ENCODE peak calls at places on chromosome 12, in five cellular contexts. N is H9, A is neural crest cell, D is lower lobe of right lung, B is NB4. Y is an unnamed sample.

GRCh38 chr12:124737040-124737419 is 126.6 kb downstream of the SCARB1 start:
- DNase-seq in N (no peak), A (no peak), B (no peak), D (no peak), Y (no peak)

GRCh38 chr12:93133361-93133760 is 204.3 kb upstream of the EEA1 start:
- DNase-seq in N (no peak), B (no peak), A (no peak), D (no peak), Y (no peak)

GRCh38 chr12:103930787-103931536 is 752 bp downstream of the HSP90B1 start:
- DNase-seq in N (peak; percentile 32), B (peak; percentile 67), D (peak; percentile 52), A (peak; percentile 6), Y (peak; percentile 49)

GRCh38 chr12:131441638-131442336 is 269.1 kb upstream of the SFSWAP start:
- DNase-seq in A (no peak), N (no peak), B (no peak), D (no peak), Y (no peak)

GRCh38 chr12:467591-467990 is 7.9 kb downstream of the B4GALNT3 start:
- DNase-seq in D (no peak), A (no peak), N (no peak), B (no peak), Y (no peak)

GRCh38 chr12:123931686-123932321 is 40.8 kb downstream of the CCDC92 start:
- DNase-seq in N (no peak), D (no peak), B (no peak), A (no peak), Y (no peak)

GRCh38 chr12:64110864-64111263 is 111.2 kb downstream of the KICS2 start:
- DNase-seq in D (no peak), A (no peak), N (no peak), B (no peak), Y (no peak)

GRCh38 chr12:82398883-82399282 is 40.6 kb downstream of the METTL25 start:
- DNase-seq in B (no peak), N (no peak), D (no peak), A (no peak), Y (no peak)

GRCh38 chr12:66182956-66183355 is 6.1 kb upstream of the IRAK3 start:
- DNase-seq in N (no peak), B (no peak), A (no peak), D (no peak), Y (no peak)

GRCh38 chr12:46811185-46811584 is 14.6 kb downstream of the SLC38A4 start:
- DNase-seq in D (no peak), N (no peak), B (no peak), A (no peak), Y (no peak)

GRCh38 chr12:44000309-44000952 is 164.6 kb downstream of the TMEM117 start:
- DNase-seq in A (peak; percentile 7), D (no peak), N (peak; percentile 86), B (peak; percentile 64), Y (no peak)

GRCh38 chr12:79997115-79997805 is 62.4 kb upstream of the PPP1R12A start:
- DNase-seq in D (no peak), A (no peak), N (no peak), B (peak; percentile 80), Y (no peak)

GRCh38 chr12:93128332-93128707 is 199.2 kb upstream of the EEA1 start:
- DNase-seq in A (no peak), B (no peak), D (peak; percentile 63), N (no peak), Y (no peak)

GRCh38 chr12:97275261-97276197 is 187.1 kb upstream of the RMST start:
- DNase-seq in A (peak; percentile 72), B (no peak), D (no peak), N (peak; percentile 39), Y (no peak)

GRCh38 chr12:55057466-55057865 is 37.7 kb downstream of the NEUROD4 start:
- DNase-seq in D (no peak), B (no peak), A (no peak), N (no peak), Y (no peak)

GRCh38 chr12:82574191-82574590 is 112.5 kb upstream of the TMTC2 start:
- DNase-seq in N (no peak), D (no peak), B (no peak), A (no peak), Y (no peak)

GRCh38 chr12:107451246-107451645 is 234.4 kb upstream of the PWP1 start:
- DNase-seq in B (no peak), N (no peak), A (no peak), D (no peak), Y (no peak)

GRCh38 chr12:80352476-80352875 is 91.6 kb upstream of the PTPRQ start:
- DNase-seq in N (no peak), B (no peak), D (no peak), A (no peak), Y (no peak)

GRCh38 chr12:77816196-77816595 is 14.5 kb upstream of the NAV3 start:
- DNase-seq in N (no peak), A (no peak), D (no peak), B (no peak), Y (no peak)

GRCh38 chr12:80412343-80412953 is 31.6 kb upstream of the PTPRQ start:
- DNase-seq in N (no peak), A (no peak), B (peak; percentile 63), D (no peak), Y (no peak)

GRCh38 chr12:117685115-117685926 is 283.5 kb downstream of the KSR2 start:
- DNase-seq in A (no peak), B (peak; percentile 36), N (peak; percentile 97), D (no peak), Y (no peak)
- TF ChIP-seq CTCF in A (peak; percentile 36), B (no peak), N (peak; percentile 37), D (no peak), Y (no peak)

DNA sequence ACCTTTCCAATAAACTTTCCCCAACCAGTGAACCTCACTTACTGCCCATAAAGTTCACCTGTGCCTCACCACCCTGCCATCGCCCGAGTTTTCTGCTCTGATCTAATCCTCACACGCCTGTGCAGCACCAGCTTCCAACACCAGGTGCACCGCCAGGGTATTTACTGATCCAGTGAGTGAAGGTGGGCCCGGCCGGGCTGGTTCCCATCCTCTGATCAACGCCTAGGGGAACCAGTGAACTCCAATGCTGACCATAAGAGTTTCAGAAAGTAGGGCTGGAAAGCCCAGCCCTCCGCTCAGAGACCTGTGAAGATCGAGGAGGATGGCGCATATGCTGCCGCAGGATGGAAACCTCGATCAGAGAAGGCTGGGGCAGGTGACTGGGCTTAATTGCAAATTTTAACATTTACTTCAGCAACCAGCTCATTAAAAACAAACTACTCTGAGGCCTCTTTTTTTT is 685 bp upstream of the MYL6B start:
- DNase-seq in B (no peak), A (no peak), D (peak; percentile 77), N (peak; percentile 83), Y (no peak)
- TF ChIP-seq CTCF in B (peak; percentile 6), A (peak; percentile 65), D (peak; percentile 45), N (peak; percentile 66), Y (peak; percentile 77)

GRCh38 chr12:102369876-102370275 is 110.5 kb downstream of the IGF1 start:
- DNase-seq in D (no peak), B (no peak), A (no peak), N (no peak), Y (no peak)
- TF ChIP-seq CTCF in D (no peak), B (no peak), A (no peak), N (no peak), Y (no peak)

DNA sequence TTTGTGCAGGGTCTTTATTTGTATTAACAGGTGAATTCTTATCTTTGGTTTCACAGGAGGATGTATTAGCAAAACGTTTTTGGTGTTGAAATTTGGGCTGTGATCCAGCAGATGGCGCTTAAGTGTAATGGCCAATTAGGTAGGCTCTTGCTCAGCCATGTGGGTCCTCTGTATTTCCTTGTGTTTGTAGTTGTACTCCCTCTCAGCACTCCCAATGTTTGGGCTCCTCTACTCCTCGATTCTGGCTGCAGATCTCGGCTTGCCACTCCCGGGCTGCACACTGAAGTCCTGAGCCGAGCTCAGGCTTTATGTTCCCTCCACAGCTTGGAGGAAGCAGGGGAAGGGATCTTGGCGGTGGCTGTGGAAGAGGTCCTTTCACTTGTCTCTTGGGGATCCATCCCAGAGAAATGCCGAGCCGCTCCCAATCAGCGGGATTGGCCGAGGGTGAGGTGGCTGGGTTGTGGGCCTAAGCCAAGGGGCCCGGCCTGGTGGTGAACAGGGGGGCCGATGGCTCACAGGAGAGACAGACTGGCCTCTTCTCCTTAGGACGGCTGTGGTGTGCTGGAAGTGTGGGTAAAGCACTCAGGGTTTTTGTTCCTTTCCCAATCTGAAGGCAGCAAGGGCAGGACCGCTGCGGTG is 133.7 kb downstream of the AEBP2 start:
- DNase-seq in A (peak; percentile 9), D (no peak), N (peak; percentile 86), B (peak; percentile 87), Y (no peak)
- TF ChIP-seq CTCF in A (peak; percentile 77), D (peak; percentile 35), N (peak; percentile 90), B (peak; percentile 97), Y (peak; percentile 21)

GRCh38 chr12:115710104-115710564 is 567.4 kb downstream of the MED13L start:
- DNase-seq in A (no peak), N (no peak), B (no peak), D (no peak), Y (no peak)
- TF ChIP-seq CTCF in A (no peak), N (no peak), B (no peak), D (no peak), Y (no peak)

GRCh38 chr12:113649256-113649830 is 177.7 kb upstream of the LHX5 start:
- DNase-seq in A (no peak), B (no peak), N (no peak), D (no peak), Y (no peak)

GRCh38 chr12:113650476-113650875 is 178.8 kb upstream of the LHX5 start:
- DNase-seq in A (no peak), B (no peak), D (no peak), N (no peak), Y (no peak)

GRCh38 chr12:113645183-113645582 is 173.5 kb upstream of the LHX5 start:
- DNase-seq in D (no peak), B (no peak), A (no peak), N (no peak), Y (no peak)

GRCh38 chr12:113643575-113643974 is 171.9 kb upstream of the LHX5 start:
- DNase-seq in B (no peak), N (no peak), A (no peak), D (no peak), Y (no peak)

GRCh38 chr12:113647048-113647447 is 175.4 kb upstream of the LHX5 start:
- DNase-seq in B (peak; percentile 43), D (no peak), N (no peak), A (peak; percentile 28), Y (no peak)
- TF ChIP-seq CTCF in B (peak; percentile 65), D (no peak), N (peak; percentile 64), A (no peak), Y (no peak)

DNA sequence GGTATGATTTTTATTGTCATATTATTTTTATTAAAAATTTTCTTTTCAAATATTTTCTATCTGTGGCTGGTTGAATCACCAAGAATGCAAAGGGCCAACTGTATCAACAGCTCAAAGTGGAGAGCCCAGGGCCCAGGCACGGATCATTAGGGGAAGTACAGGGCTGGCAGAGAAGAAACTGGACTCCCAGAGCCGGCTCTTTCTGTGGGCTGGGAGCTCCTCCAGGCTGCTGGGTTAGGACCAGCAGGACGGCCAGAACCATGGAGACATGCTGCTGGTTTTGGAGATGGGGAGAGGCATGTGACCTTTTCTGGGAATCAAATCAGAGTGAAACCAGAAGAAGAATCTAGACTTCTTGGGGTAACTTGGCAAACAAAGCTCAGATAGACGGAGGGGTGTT is 220.5 kb downstream of the CACNA1C start:
- DNase-seq in B (no peak), N (no peak), D (no peak), A (no peak), Y (no peak)
- TF ChIP-seq CTCF in B (no peak), N (peak; percentile 34), D (no peak), A (no peak), Y (no peak)